ENCODE peak calls at places on chromosomes 12 and 14, in five cellular contexts. Z, E, Y, A and F are unnamed samples.

GRCh38 chr12:27123642-27124041 is 41.3 kb upstream of the C12orf71 start:
- DNase-seq in Y (peak; percentile 42), E (peak; percentile 25), A (peak; percentile 49), Z (no peak), F (no peak)

GRCh38 chr14:62745496-62745895 is 299.8 kb downstream of the KCNH5 start:
- DNase-seq in Y (no peak), E (no peak), Z (no peak), A (no peak), F (no peak)

GRCh38 chr12:68499616-68500015 is 111.1 kb upstream of the RAP1B start:
- DNase-seq in Z (no peak), A (no peak), Y (no peak), E (no peak), F (no peak)

GRCh38 chr12:15794196-15794595 is 5.0 kb upstream of the EPS8 start:
- DNase-seq in Y (no peak), Z (no peak), E (no peak), A (no peak), F (no peak)

GRCh38 chr12:124745891-124746570 is 117.6 kb downstream of the SCARB1 start:
- DNase-seq in E (peak; percentile 46), Y (peak; percentile 78), Z (no peak), A (peak; percentile 95), F (no peak)

GRCh38 chr14:67515386-67516079 is 17.6 kb upstream of the PLEKHH1 start:
- DNase-seq in Y (peak; percentile 18), E (no peak), Z (peak; percentile 13), A (no peak), F (no peak)

GRCh38 chr12:92132282-92132681 is 13.4 kb downstream of the BTG1 start:
- DNase-seq in E (no peak), Y (no peak), A (no peak), Z (no peak), F (no peak)

GRCh38 chr12:12890492-12890814 is 909 bp upstream of the GPRC5A start:
- DNase-seq in Y (no peak), Z (no peak), A (no peak), E (no peak), F (no peak)

GRCh38 chr12:50980545-50980944 is 28.2 kb downstream of the HIGD1C start:
- DNase-seq in Y (no peak), A (peak; percentile 18), Z (no peak), E (no peak), F (no peak)

GRCh38 chr12:110661337-110661972 is 27.5 kb downstream of the HVCN1 start:
- DNase-seq in E (peak; percentile 99), Y (no peak), A (no peak), Z (peak; percentile 27), F (no peak)

GRCh38 chr14:19878029-19878642 is 3.2 kb downstream of the OR4K2 start:
- DNase-seq in Z (no peak), A (peak; percentile 36), Y (peak; percentile 24), E (peak; percentile 29), F (no peak)

GRCh38 chr14:70856851-70857498 is 47.7 kb upstream of the MAP3K9 start:
- DNase-seq in Z (no peak), A (peak; percentile 5), E (peak; percentile 76), Y (no peak), F (no peak)